ENCODE peak calls at places on chromosome 14, in eight cellular contexts. V is WTC11, R is AG09309, G is kidney epithelial cell, Z is GM23338, Y is B cell, N is suprapubic skin, X is heart left ventricle. U is an unnamed sample.

GRCh38 chr14:60922050-60922449 is 58.8 kb downstream of the TRMT5 start:
- DNase-seq in R (no peak), Y (no peak), G (no peak), N (no peak), V (no peak), Z (no peak), X (no peak), U (no peak)

GRCh38 chr14:74858022-74858421 is 17.9 kb downstream of the PROX2 start:
- DNase-seq in Z (no peak), X (no peak), Y (no peak), G (no peak), V (no peak), R (no peak), N (no peak), U (no peak)

GRCh38 chr14:29953501-29953900 is 25.9 kb upstream of the PRKD1 start:
- DNase-seq in V (no peak), Z (no peak), N (no peak), R (no peak), G (no peak), X (no peak), Y (no peak), U (no peak)

GRCh38 chr14:105894125-105894977 is 368.0 kb downstream of the TMEM121 start:
- DNase-seq in Y (no peak), G (no peak), X (no peak), Z (no peak), R (no peak), N (peak), V (peak), U (no peak)

GRCh38 chr14:20934148-20934762 is 21.0 kb upstream of the RNASE2 start:
- DNase-seq in Y (no peak), Z (peak), G (no peak), V (peak), N (no peak), R (no peak), X (peak), U (peak)

GRCh38 chr14:71465316-71465715 is 466.9 kb upstream of the RGS6 start:
- DNase-seq in Z (no peak), Y (no peak), N (no peak), X (no peak), G (no peak), R (no peak), V (no peak), U (no peak)

GRCh38 chr14:73238262-73238852 is 1.1 kb downstream of the PAPLN start:
- DNase-seq in V (no peak), X (no peak), Y (no peak), G (peak), Z (no peak), R (no peak), N (no peak), U (no peak)

GRCh38 chr14:88618476-88618875 is 55.6 kb downstream of the ZC3H14 start:
- DNase-seq in Y (no peak), G (no peak), V (no peak), N (no peak), X (no peak), R (no peak), Z (peak), U (no peak)

GRCh38 chr14:88005050-88005481 is at the start of gene GPR65:
- DNase-seq in Z (no peak), V (no peak), X (no peak), N (no peak), Y (peak), R (no peak), G (no peak), U (no peak)

GRCh38 chr14:103186894-103187586 is 63.8 kb downstream of the TNFAIP2 start:
- DNase-seq in Z (peak), X (no peak), Y (no peak), V (peak), N (no peak), G (no peak), R (no peak), U (peak)

GRCh38 chr14:64707661-64708060 is 3.4 kb downstream of the PLEKHG3 start:
- DNase-seq in V (no peak), Z (no peak), R (peak), G (peak), N (peak), Y (peak), X (no peak), U (no peak)

GRCh38 chr14:71693373-71693772 is 238.9 kb upstream of the RGS6 start:
- DNase-seq in N (no peak), X (no peak), G (no peak), V (no peak), Y (no peak), Z (no peak), R (peak), U (no peak)

GRCh38 chr14:20632831-20633771 is 8.4 kb downstream of the OR6S1 start:
- DNase-seq in Y (no peak), Z (peak), N (no peak), R (no peak), X (no peak), V (peak), G (no peak), U (peak)

GRCh38 chr14:22837750-22838538 is 1.6 kb downstream of the MMP14 start:
- DNase-seq in Z (peak), R (no peak), Y (no peak), G (no peak), N (peak), X (peak), V (peak), U (no peak)

GRCh38 chr14:44211718-44212117 is 295.4 kb downstream of the FSCB start:
- DNase-seq in Y (no peak), Z (no peak), G (no peak), N (no peak), X (no peak), R (no peak), V (no peak), U (no peak)

GRCh38 chr14:44490966-44491365 is 16.1 kb downstream of the FSCB start:
- DNase-seq in G (no peak), R (no peak), X (no peak), N (no peak), V (no peak), Y (no peak), Z (no peak), U (no peak)

GRCh38 chr14:66008631-66009030 is 477.5 kb upstream of the CCDC196 start:
- DNase-seq in Z (no peak), R (no peak), V (no peak), Y (no peak), N (no peak), X (no peak), G (no peak), U (no peak)

GRCh38 chr14:39102265-39102968 is 618 bp downstream of the SEC23A start:
- DNase-seq in N (no peak), Y (no peak), X (peak), R (no peak), Z (peak), G (no peak), V (no peak), U (no peak)

GRCh38 chr14:75283884-75284563 is 5.4 kb downstream of the FOS start:
- DNase-seq in V (no peak), G (no peak), Y (no peak), Z (no peak), R (no peak), N (no peak), X (no peak), U (no peak)

GRCh38 chr14:92471919-92472318 is 41.7 kb upstream of the RIN3 start:
- DNase-seq in Y (peak), R (peak), Z (peak), V (peak), N (no peak), G (peak), X (no peak), U (no peak)

GRCh38 chr14:39381366-39381765 is 50.9 kb downstream of the FBXO33 start:
- DNase-seq in X (no peak), Z (no peak), Y (no peak), R (no peak), N (no peak), G (no peak), V (no peak), U (no peak)

GRCh38 chr14:95200404-95200803 is 43.1 kb upstream of the DICER1 start:
- DNase-seq in G (no peak), Y (no peak), N (no peak), Z (no peak), X (no peak), V (no peak), R (no peak), U (no peak)

GRCh38 chr14:55317503-55317902 is 46.3 kb downstream of the FBXO34 start:
- DNase-seq in Z (no peak), X (no peak), R (no peak), N (no peak), G (no peak), V (no peak), Y (no peak), U (no peak)

GRCh38 chr14:78010688-78011087 is 159.5 kb upstream of the NRXN3 start:
- DNase-seq in R (no peak), N (no peak), G (no peak), Z (no peak), X (no peak), V (no peak), Y (no peak), U (no peak)

GRCh38 chr14:63088865-63089264 is 43.6 kb upstream of the KCNH5 start:
- DNase-seq in Z (no peak), V (no peak), Y (no peak), G (no peak), N (no peak), R (no peak), X (no peak), U (no peak)

GRCh38 chr14:21525571-21525970 is 575 bp downstream of the SALL2 start:
- DNase-seq in R (no peak), Y (no peak), G (no peak), V (no peak), N (no peak), Z (peak), X (no peak), U (no peak)

GRCh38 chr14:105389534-105389933 is 8.8 kb upstream of the TEX22 start:
- DNase-seq in Z (no peak), V (no peak), X (no peak), Y (no peak), R (no peak), G (no peak), N (no peak), U (no peak)

GRCh38 chr14:103867523-103867953 is 20.2 kb upstream of the PPP1R13B start:
- DNase-seq in N (no peak), G (no peak), Z (no peak), R (no peak), Y (no peak), X (peak), V (no peak), U (no peak)

GRCh38 chr14:32342151-32342853 is 13.2 kb downstream of the AKAP6 start:
- DNase-seq in G (no peak), N (no peak), Y (no peak), V (no peak), X (no peak), R (no peak), Z (no peak), U (no peak)

GRCh38 chr14:67620217-67620789 is 583 bp downstream of the ARG2 start:
- DNase-seq in X (no peak), R (no peak), Y (no peak), G (no peak), Z (peak), N (no peak), V (peak), U (no peak)

GRCh38 chr14:95248422-95248821 is 71.3 kb downstream of the CLMN start:
- DNase-seq in V (no peak), R (no peak), Y (no peak), N (peak), G (no peak), Z (no peak), X (no peak), U (no peak)

GRCh38 chr14:79379266-79379665 is 832.0 kb downstream of the DIO2 start:
- DNase-seq in R (no peak), N (no peak), Z (no peak), Y (no peak), V (no peak), X (no peak), G (no peak), U (no peak)

GRCh38 chr14:37565550-37565949 is 29.5 kb downstream of the FOXA1 start:
- DNase-seq in N (no peak), Y (no peak), R (no peak), G (no peak), V (peak), X (no peak), Z (peak), U (no peak)

GRCh38 chr14:91368681-91369416 is 48.8 kb downstream of the CCDC88C start:
- DNase-seq in R (no peak), N (no peak), Y (no peak), G (no peak), V (no peak), X (no peak), Z (no peak), U (no peak)

DNA sequence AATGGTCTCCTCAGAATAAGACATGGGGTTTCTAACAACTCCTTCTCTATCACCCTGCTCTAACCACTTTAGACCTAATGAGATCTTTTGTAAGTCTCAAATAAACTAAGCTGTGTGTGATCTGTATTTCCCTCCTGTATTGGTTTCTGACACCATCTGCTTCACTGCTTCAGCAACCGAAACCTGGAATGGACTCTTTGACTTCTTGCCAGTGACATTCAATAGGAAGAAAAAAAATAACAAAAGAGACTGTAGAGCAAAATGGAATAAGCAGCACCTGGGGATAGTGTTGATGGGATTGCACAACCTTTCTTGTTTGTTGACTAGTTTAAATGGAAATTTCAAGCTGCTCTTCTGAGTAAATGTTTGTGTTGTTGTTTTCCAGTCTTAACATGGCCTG is 888.5 kb upstream of the SEL1L start:
- DNase-seq in V (no peak), X (no peak), Z (no peak), G (no peak), N (no peak), Y (no peak), R (no peak), U (no peak)
- TF ChIP-seq CTCF in V (no peak), X (no peak), Z (no peak), G (no peak), N (no peak), Y (no peak), R (no peak), U (no peak)

DNA sequence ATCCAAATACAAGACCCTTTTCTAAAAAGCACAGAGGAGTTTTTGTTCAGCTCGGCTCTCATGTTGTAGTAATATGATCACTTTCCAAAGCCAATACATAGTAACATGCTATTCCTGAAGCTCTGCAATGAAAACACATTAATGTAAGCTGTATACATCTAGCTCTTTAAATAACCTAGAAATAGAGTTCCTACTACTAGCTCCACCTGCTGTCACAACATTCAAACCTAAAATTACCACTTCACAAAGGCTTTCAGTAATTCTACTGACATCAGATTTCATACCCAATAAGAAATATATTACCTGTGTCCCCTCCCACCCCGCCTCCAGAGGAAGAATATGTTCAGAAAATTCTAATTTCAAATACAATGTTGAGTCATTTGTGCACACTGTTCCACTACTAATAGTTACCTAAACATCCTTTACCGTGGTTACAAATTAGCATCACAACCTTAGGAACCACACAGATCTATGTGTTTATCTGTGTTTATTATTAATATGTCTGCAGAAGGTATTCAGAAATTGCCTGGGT is 17.8 kb downstream of the EFCAB11 start:
- DNase-seq in R (no peak), N (no peak), V (no peak), Z (no peak), Y (no peak), X (no peak), G (no peak), U (no peak)
- TF ChIP-seq CTCF in R (no peak), N (no peak), V (no peak), Z (no peak), Y (no peak), X (no peak), G (no peak), U (no peak)

DNA sequence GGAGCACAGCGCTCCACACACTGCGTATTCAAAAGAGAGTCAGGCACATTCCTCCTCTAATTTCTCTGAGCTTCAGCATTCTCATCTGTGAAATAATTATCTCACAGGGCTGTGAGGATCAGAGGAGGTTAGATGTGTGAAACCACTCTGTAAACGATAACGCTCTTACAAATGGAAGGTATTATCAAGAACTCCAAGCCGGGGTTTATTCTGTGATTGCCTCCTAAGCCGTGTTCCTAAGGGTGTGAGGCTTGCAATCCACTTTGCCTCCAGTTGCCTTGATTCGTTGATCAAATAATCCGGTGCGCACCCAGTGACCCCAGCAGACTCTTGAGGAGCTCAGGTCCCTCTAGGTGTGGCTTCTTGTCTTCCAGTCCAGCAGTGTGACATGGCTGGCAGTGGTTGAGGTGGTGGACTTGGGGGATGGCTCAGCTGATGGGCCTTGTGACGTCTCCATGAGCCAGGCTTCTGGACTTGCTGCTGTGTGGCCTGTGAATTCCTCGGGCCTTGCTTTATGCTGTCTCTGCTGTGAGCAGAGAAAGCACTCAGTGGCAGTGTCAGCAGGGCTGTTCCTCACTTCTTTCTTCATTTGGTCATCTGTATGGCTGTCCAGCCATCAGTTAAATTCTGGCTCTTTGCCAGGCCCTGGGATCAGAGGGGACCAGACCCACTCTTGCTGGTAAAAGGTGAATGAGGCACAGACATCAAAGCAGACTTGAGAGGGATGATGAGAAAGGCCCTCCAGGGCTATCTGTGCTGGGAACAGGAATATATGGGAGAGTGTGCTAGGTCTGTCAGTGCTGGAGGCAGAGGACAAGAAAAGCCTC is 71.0 kb downstream of the SLC25A47 start:
- DNase-seq in G (no peak), V (no peak), N (no peak), Z (no peak), R (no peak), Y (no peak), X (no peak), U (no peak)
- TF ChIP-seq CTCF in G (no peak), V (no peak), N (no peak), Z (no peak), R (no peak), Y (no peak), X (no peak), U (no peak)

DNA sequence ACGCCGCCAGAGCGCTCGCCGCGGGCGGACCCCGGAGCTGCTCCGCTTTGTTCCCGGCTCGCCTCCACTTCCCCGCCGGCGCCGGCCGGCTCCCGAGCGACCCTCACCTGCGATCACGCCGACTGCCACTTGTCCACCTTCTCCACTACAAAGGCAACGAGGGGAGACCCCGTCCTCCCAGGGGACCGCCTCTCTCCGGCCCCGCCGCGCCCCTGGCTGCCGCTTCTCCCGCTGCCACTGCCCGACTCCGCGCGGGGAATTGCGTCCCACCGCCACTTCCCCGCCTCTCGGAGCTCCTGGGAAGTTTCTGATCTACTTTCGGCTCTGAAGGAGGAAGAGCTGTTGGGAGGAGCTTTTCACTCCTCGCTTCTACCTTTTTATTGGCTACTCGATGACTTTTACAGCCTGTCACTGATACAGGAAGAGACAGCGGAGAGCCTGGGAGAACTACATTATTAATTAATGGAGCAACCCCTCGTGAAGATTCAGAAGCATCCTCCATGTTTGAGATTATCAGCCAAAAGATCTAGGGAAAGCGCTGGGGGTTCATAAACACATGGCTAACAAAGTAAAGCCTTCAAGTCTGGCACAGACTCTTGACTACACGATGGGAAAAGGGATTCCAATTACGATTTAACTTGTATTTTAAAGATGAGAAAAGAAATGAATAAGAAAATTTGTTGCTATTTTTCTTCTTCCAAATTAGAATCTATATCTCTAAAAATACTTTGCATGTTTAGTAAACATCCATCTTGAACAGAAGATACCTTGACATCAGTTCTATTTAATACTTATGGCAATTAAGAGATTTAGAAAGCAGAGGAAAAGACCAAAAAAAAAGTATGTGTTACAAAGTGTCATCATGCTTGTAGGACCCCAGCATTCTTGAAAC is at the start of gene BAZ1A:
- DNase-seq in N (peak), V (no peak), Y (peak), Z (peak), R (peak), G (peak), X (peak), U (peak)
- TF ChIP-seq CTCF in N (no peak), V (no peak), Y (no peak), Z (no peak), R (peak), G (no peak), X (peak), U (peak)

DNA sequence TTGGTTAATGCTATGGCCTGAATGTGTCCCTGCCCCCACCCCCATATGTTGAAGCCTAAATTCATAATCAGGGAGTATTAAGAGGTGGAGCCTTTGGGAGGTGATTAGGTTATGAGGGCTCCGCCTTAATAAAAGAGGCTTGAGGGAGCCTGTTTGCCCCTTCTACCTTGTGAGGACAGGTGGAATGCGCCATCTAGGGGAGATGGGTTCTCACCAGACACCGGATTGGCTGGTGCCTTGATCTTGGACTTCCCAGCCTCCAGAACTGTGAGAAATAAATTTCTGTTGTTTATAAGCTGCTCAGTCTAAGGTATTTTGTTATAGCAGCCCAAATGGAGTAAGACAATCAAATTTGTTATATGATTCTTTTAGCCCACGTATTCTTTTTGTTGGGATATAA is 148.3 kb downstream of the PTCSC3 start:
- DNase-seq in G (no peak), N (no peak), V (peak), Y (no peak), R (no peak), X (no peak), Z (peak), U (no peak)
- TF ChIP-seq CTCF in G (no peak), N (no peak), V (no peak), Y (no peak), R (no peak), X (no peak), Z (peak), U (no peak)

GRCh38 chr14:27528328-27528727 is 930.5 kb upstream of the NOVA1 start:
- DNase-seq in X (no peak), G (no peak), Z (peak), N (no peak), V (no peak), Y (no peak), R (no peak), U (no peak)
- TF ChIP-seq CTCF in X (no peak), G (peak), Z (peak), N (no peak), V (no peak), Y (no peak), R (no peak), U (peak)

U was measured in progenitor cell of endocrine pancreas.